ENCODE peak calls at places on chromosome 9, in six cellular contexts. J is HFF-Myc, T is Peyer's patch, U is PC-3, H is ovary, O is foreskin fibroblast. N is an unnamed sample.

GRCh38 chr9:105142406-105143092 is 101.9 kb upstream of the SLC44A1 start:
- DNase-seq in J (no peak), T (no peak), U (no peak), H (no peak), O (peak; percentile 34), N (no peak)

GRCh38 chr9:113578877-113579269 is 115.3 kb downstream of the RGS3 start:
- DNase-seq in J (peak; percentile 97), T (peak; percentile 63), U (peak; percentile 91), H (no peak), O (peak; percentile 96), N (peak; percentile 79)

GRCh38 chr9:20838218-20838617 is 154.2 kb downstream of the FOCAD start:
- DNase-seq in J (no peak), T (no peak), U (no peak), H (no peak), O (peak; percentile 75), N (no peak)

GRCh38 chr9:77600810-77601209 is 47.3 kb downstream of the GNA14 start:
- DNase-seq in J (no peak), T (no peak), U (no peak), H (no peak), O (no peak), N (no peak)

GRCh38 chr9:36486454-36486932 is 86.2 kb upstream of the MELK start:
- DNase-seq in J (no peak), T (peak; percentile 56), U (no peak), H (peak; percentile 36), O (peak; percentile 47), N (no peak)

GRCh38 chr9:126536131-126536530 is 77.6 kb upstream of the LMX1B start:
- DNase-seq in J (no peak), T (no peak), U (no peak), H (no peak), O (no peak), N (peak; percentile 9)

GRCh38 chr9:136012651-136013050 is 51.5 kb upstream of the UBAC1 start:
- DNase-seq in J (no peak), T (no peak), U (no peak), H (peak; percentile 55), O (peak; percentile 56), N (peak; percentile 60)

GRCh38 chr9:106921341-106921899 is 58.5 kb downstream of the ZNF462 start:
- DNase-seq in J (peak; percentile 26), T (no peak), U (no peak), H (peak; percentile 76), O (peak; percentile 51), N (no peak)

GRCh38 chr9:126690431-126691051 is 76.8 kb downstream of the LMX1B start:
- DNase-seq in J (no peak), T (peak; percentile 73), U (peak; percentile 67), H (no peak), O (peak; percentile 29), N (peak; percentile 77)

GRCh38 chr9:26723486-26723885 is 169.1 kb downstream of the CAAP1 start:
- DNase-seq in J (no peak), T (peak; percentile 57), U (peak; percentile 57), H (no peak), O (no peak), N (no peak)

GRCh38 chr9:4489919-4490704 is at the start of gene SLC1A1:
- DNase-seq in J (no peak), T (peak; percentile 90), U (peak; percentile 63), H (peak; percentile 19), O (peak; percentile 76), N (peak; percentile 87)

GRCh38 chr9:123072407-123072995 is 39.0 kb downstream of the GPR21 start:
- DNase-seq in J (no peak), T (no peak), U (no peak), H (no peak), O (no peak), N (no peak)

GRCh38 chr9:8599937-8600336 is 800.4 kb upstream of the DMAC1 start:
- DNase-seq in J (no peak), T (no peak), U (no peak), H (no peak), O (no peak), N (no peak)

GRCh38 chr9:86337469-86338107 is 16.6 kb downstream of the TUT7 start:
- DNase-seq in J (no peak), T (no peak), U (no peak), H (no peak), O (no peak), N (no peak)

GRCh38 chr9:21470126-21470525 is 12.0 kb downstream of the IFNE start:
- DNase-seq in J (no peak), T (no peak), U (no peak), H (no peak), O (no peak), N (no peak)

GRCh38 chr9:81635526-81636279 is 53.6 kb downstream of the TLE1 start:
- DNase-seq in J (peak; percentile 49), T (no peak), U (no peak), H (no peak), O (peak; percentile 73), N (no peak)

GRCh38 chr9:17578911-17579793 is at the start of gene SH3GL2:
- DNase-seq in J (no peak), T (peak; percentile 64), U (peak; percentile 61), H (peak; percentile 22), O (peak; percentile 51), N (peak; percentile 84)

GRCh38 chr9:94139672-94140417 is 55.6 kb downstream of the PTPDC1 start:
- DNase-seq in J (peak; percentile 97), T (peak; percentile 52), U (peak; percentile 89), H (peak; percentile 94), O (peak; percentile 98), N (peak; percentile 80)

GRCh38 chr9:33718987-33719386 is 76.4 kb upstream of the PRSS3 start:
- DNase-seq in J (no peak), T (no peak), U (peak; percentile 27), H (no peak), O (peak; percentile 30), N (peak; percentile 66)

GRCh38 chr9:106738109-106738508 is 124.9 kb upstream of the ZNF462 start:
- DNase-seq in J (no peak), T (no peak), U (no peak), H (no peak), O (no peak), N (no peak)

GRCh38 chr9:4424038-4424437 is 66.2 kb upstream of the SLC1A1 start:
- DNase-seq in J (no peak), T (no peak), U (no peak), H (no peak), O (no peak), N (no peak)

GRCh38 chr9:4803670-4804530 is 11.2 kb downstream of the RCL1 start:
- DNase-seq in J (no peak), T (no peak), U (no peak), H (no peak), O (no peak), N (no peak)

GRCh38 chr9:36833954-36834353 is 200.1 kb downstream of the PAX5 start:
- DNase-seq in J (no peak), T (peak; percentile 36), U (no peak), H (no peak), O (no peak), N (peak; percentile 41)

GRCh38 chr9:89234636-89235035 is 56.0 kb upstream of the SHC3 start:
- DNase-seq in J (no peak), T (no peak), U (no peak), H (no peak), O (peak; percentile 46), N (peak; percentile 80)
- H3K4me3 ChIP-seq in J (peak overlapping the region; percentile 13), T (no peak overlapping the region), U (no peak overlapping the region), H (no peak overlapping the region), O (no peak overlapping the region), N (peak overlapping the region; percentile 31)

GRCh38 chr9:69253057-69253456 is 72.0 kb upstream of the ENTREP1 start:
- DNase-seq in J (peak; percentile 24), T (no peak), U (no peak), H (no peak), O (peak; percentile 29), N (no peak)

GRCh38 chr9:69252436-69252835 is 72.6 kb upstream of the ENTREP1 start:
- DNase-seq in J (no peak), T (no peak), U (no peak), H (no peak), O (no peak), N (no peak)

GRCh38 chr9:69255591-69255990 is 69.4 kb upstream of the ENTREP1 start:
- DNase-seq in J (no peak), T (no peak), U (no peak), H (no peak), O (no peak), N (no peak)

GRCh38 chr9:69250681-69251080 is 74.3 kb upstream of the ENTREP1 start:
- DNase-seq in J (no peak), T (no peak), U (no peak), H (no peak), O (no peak), N (no peak)

GRCh38 chr9:69254223-69254622 is 70.8 kb upstream of the ENTREP1 start:
- DNase-seq in J (no peak), T (no peak), U (no peak), H (no peak), O (no peak), N (no peak)
- TF ChIP-seq CTCF in J (no peak), T (no peak), U (no peak), H (no peak), O (no peak), N (no peak)

GRCh38 chr9:137237759-137238726 is 3.0 kb upstream of the TUBB4B start:
- DNase-seq in J (no peak), T (peak; percentile 83), U (peak; percentile 46), H (no peak), O (no peak), N (no peak)

GRCh38 chr9:137234758-137235423 is 4.2 kb downstream of the SLC34A3 start:
- DNase-seq in J (no peak), T (no peak), U (no peak), H (no peak), O (no peak), N (no peak)

GRCh38 chr9:137236238-137236935 is 4.7 kb upstream of the TUBB4B start:
- DNase-seq in J (peak; percentile 26), T (peak; percentile 92), U (peak; percentile 74), H (peak; percentile 91), O (peak; percentile 91), N (peak; percentile 94)

GRCh38 chr9:137235424-137236237 is 4.9 kb downstream of the SLC34A3 start:
- DNase-seq in J (no peak), T (no peak), U (no peak), H (no peak), O (peak; percentile 56), N (no peak)

GRCh38 chr9:137236936-137237421 is 4.1 kb upstream of the TUBB4B start:
- DNase-seq in J (no peak), T (no peak), U (no peak), H (no peak), O (no peak), N (no peak)
- H3K4me3 ChIP-seq in J (no peak overlapping the region), T (no peak overlapping the region), U (no peak overlapping the region), H (no peak overlapping the region), O (no peak overlapping the region), N (no peak overlapping the region)

GRCh38 chr9:73079326-73079725 is 72.3 kb upstream of the ANXA1 start:
- DNase-seq in J (no peak), T (no peak), U (peak; percentile 67), H (no peak), O (no peak), N (no peak)
- TF ChIP-seq CTCF in J (no peak), T (no peak), U (peak; percentile 53), H (no peak), O (no peak), N (peak; percentile 11)

DNA sequence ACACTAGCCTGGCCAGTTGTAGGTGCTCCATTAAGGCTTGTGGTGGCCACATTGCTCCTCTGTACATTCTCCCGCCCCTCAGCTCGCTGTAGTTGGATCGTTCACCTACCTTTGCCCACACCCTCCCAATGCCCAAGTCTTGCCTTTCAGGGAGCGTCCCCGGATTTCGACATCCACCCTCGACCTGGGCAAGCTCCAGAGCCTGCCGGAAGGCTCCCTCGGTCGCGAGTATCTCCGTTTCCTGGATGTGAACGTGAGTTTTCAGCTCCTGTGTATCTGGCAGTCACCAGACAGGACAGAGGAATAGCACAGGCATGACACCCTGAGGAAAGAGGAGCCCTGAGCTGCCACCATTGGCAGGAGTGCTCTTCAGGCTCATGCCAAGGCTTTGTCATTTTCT is 3.0 kb downstream of the COQ4 start:
- DNase-seq in J (no peak), T (no peak), U (no peak), H (no peak), O (no peak), N (no peak)
- H3K4me3 ChIP-seq in J (no peak overlapping the region), T (no peak overlapping the region), U (no peak overlapping the region), H (no peak overlapping the region), O (no peak overlapping the region), N (no peak overlapping the region)

N was measured in upper lobe of right lung.